ENCODE peak calls at places on chromosomes 3 and 15, in nine cellular contexts. K, I, R, W, L, O, F, U and M are unnamed samples.

GRCh38 chr3:107846282-107846852 is 244.5 kb downstream of the CD47 start:
- DNase-seq in K (peak), I (peak), R (no peak), W (peak), L (peak), O (no peak), F (peak), U (peak), M (peak)

GRCh38 chr3:125334675-125335560 is 40.2 kb downstream of the ZNF148 start:
- DNase-seq in K (no peak), I (no peak), R (no peak), W (no peak), L (no peak), O (peak), F (peak), U (no peak), M (no peak)

GRCh38 chr3:55860040-55860439 is 372.9 kb upstream of the WNT5A start:
- DNase-seq in K (no peak), I (peak), R (no peak), W (no peak), L (no peak), O (no peak), F (no peak), U (no peak), M (no peak)

GRCh38 chr15:68570974-68571373 is 7.8 kb upstream of the CORO2B start:
- DNase-seq in K (no peak), I (no peak), R (no peak), W (no peak), L (no peak), O (no peak), F (no peak), U (no peak), M (no peak)

GRCh38 chr3:71628571-71628970 is 45.0 kb upstream of the FOXP1 start:
- DNase-seq in K (peak), I (no peak), R (no peak), W (no peak), L (no peak), O (no peak), F (no peak), U (no peak), M (no peak)

GRCh38 chr3:172709776-172710708 is 825 bp downstream of the NCEH1 start:
- DNase-seq in K (peak), I (peak), R (no peak), W (no peak), L (peak), O (no peak), F (peak), U (peak), M (peak)

GRCh38 chr3:194058189-194058571 is 77.8 kb upstream of the HES1 start:
- DNase-seq in K (peak), I (peak), R (no peak), W (peak), L (peak), O (no peak), F (peak), U (no peak), M (no peak)

GRCh38 chr3:32934150-32934742 is 17.2 kb upstream of the CCR4 start:
- DNase-seq in K (peak), I (peak), R (no peak), W (peak), L (no peak), O (peak), F (peak), U (peak), M (no peak)

GRCh38 chr3:102329561-102329960 is 105.3 kb upstream of the ZPLD1 start:
- DNase-seq in K (no peak), I (no peak), R (no peak), W (no peak), L (no peak), O (no peak), F (no peak), U (no peak), M (no peak)

GRCh38 chr15:26804063-26804804 is 31.4 kb upstream of the GABRB3 start:
- DNase-seq in K (no peak), I (no peak), R (no peak), W (no peak), L (no peak), O (no peak), F (no peak), U (no peak), M (no peak)

GRCh38 chr3:16456784-16457415 is 56.6 kb downstream of the RFTN1 start:
- DNase-seq in K (peak), I (peak), R (no peak), W (no peak), L (peak), O (no peak), F (peak), U (no peak), M (peak)

GRCh38 chr3:114447950-114448479 is 154.2 kb downstream of the TIGIT start:
- DNase-seq in K (no peak), I (no peak), R (no peak), W (no peak), L (no peak), O (no peak), F (no peak), U (no peak), M (no peak)

GRCh38 chr15:89749951-89750559 is 994 bp downstream of the MESP1 start:
- DNase-seq in K (no peak), I (no peak), R (peak), W (no peak), L (no peak), O (no peak), F (no peak), U (no peak), M (peak)

GRCh38 chr15:29021901-29022300 is 136.1 kb downstream of the APBA2 start:
- DNase-seq in K (peak), I (no peak), R (no peak), W (no peak), L (no peak), O (no peak), F (peak), U (no peak), M (no peak)

GRCh38 chr3:115503386-115503785 is 119.9 kb upstream of the GAP43 start:
- DNase-seq in K (no peak), I (no peak), R (no peak), W (no peak), L (no peak), O (no peak), F (peak), U (no peak), M (no peak)

GRCh38 chr3:9809239-9809614 is 835 bp upstream of the TTLL3 start:
- DNase-seq in K (no peak), I (peak), R (no peak), W (no peak), L (no peak), O (no peak), F (no peak), U (no peak), M (no peak)

GRCh38 chr3:48473617-48473952 is 27.0 kb downstream of the ATRIP start:
- DNase-seq in K (no peak), I (no peak), R (no peak), W (no peak), L (no peak), O (no peak), F (no peak), U (no peak), M (no peak)
- H3K4me3 ChIP-seq in K (no peak), I (no peak), R (peak), W (no peak), L (no peak), O (no peak), F (no peak), U (no peak), M (peak)

GRCh38 chr3:23580337-23580736 is 225.4 kb upstream of the UBE2E1 start:
- DNase-seq in K (peak), I (no peak), R (no peak), W (no peak), L (no peak), O (no peak), F (peak), U (no peak), M (no peak)

GRCh38 chr3:23575697-23576096 is 230.1 kb upstream of the UBE2E1 start:
- DNase-seq in K (peak), I (no peak), R (no peak), W (no peak), L (no peak), O (no peak), F (peak), U (no peak), M (no peak)

GRCh38 chr3:23573827-23574226 is 231.9 kb upstream of the UBE2E1 start:
- DNase-seq in K (no peak), I (no peak), R (no peak), W (no peak), L (no peak), O (no peak), F (no peak), U (no peak), M (no peak)

DNA sequence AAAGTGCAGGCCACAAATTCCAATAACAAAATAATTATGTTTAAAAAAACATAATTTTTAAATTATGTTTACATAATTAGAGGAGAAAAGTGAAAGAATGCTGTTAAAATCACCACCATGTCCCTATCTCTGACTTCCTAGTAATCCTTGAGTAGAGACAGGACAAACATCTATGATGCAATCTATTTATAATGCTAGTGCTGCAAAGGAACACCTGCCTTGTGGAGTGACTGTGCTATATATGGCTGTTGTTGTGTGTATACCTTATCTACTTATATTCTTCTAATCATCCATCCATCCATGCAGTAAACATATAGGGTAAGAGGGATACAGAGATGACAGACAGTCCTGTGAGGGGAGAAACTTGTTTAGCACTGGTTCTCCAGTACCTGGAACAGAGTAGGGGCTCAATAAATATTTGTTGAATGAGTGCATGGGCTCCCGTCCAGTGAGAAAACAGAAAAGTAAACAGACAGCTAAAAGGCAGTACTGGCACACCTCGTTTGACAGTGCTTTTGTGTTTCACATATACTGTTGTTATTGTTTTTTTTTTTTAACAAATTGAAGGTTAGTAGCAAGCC is 229.3 kb upstream of the UBE2E1 start:
- DNase-seq in K (no peak), I (no peak), R (no peak), W (no peak), L (no peak), O (no peak), F (no peak), U (no peak), M (no peak)
- H3K4me3 ChIP-seq in K (no peak), I (no peak), R (no peak), W (no peak), L (no peak), O (no peak), F (no peak), U (no peak), M (no peak)

GRCh38 chr3:139032326-139033002 is 11.7 kb upstream of the PRR23B start:
- DNase-seq in K (no peak), I (no peak), R (no peak), W (no peak), L (no peak), O (no peak), F (no peak), U (no peak), M (no peak)

GRCh38 chr3:139037478-139037877 is 7.2 kb downstream of the PRR23C start:
- DNase-seq in K (no peak), I (no peak), R (no peak), W (no peak), L (no peak), O (no peak), F (no peak), U (no peak), M (no peak)
- H3K4me3 ChIP-seq in K (no peak), I (no peak), R (no peak), W (no peak), L (no peak), O (no peak), F (no peak), U (no peak), M (no peak)

DNA sequence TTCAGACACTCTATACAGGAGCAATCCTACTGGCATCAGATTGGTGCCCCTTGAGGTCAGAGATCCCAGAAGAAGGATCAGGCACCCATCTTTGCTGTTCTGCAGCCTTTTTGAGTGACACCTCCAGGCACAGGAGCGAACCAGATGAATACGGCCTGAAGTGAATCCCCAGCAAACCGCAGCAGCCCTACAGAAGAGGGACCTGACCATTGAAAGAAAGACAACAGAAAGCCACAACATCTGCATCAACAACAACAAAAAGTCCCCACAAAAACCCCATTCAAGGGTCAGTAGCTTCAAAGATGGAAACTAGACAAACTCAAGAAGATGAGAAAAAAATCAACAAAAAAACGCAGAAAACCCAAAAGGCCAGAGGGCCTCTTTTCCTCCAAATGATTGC is 130.4 kb downstream of the PPM1L start:
- DNase-seq in K (no peak), I (no peak), R (no peak), W (no peak), L (no peak), O (no peak), F (no peak), U (no peak), M (no peak)
- H3K4me3 ChIP-seq in K (no peak), I (no peak), R (no peak), W (no peak), L (no peak), O (peak), F (no peak), U (no peak), M (no peak)

DNA sequence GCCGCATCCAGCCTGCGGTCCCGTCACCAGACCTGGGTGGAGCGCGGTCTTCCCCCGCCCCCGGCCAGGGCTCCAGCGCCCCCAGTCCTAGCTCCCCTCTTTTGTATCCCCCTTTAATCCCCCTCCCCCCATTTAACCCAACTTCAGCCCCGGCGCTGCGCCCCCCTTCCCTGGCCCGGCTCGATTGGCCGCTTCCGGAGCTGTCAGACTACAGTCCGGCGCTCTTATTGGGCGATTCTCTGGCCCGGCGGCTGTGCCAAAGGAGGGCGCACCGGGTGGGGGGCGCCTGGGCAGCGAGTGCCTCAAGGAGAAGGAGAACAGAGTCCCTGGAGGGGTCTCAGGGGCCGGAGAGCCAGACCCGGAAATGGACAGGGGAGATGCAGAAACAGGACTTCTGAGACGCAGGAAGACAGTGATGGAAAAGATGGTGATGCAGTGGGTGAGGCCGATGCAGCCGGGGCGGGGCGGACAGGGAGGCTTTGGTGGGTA is 1.1 kb upstream of the ADCY5 start:
- DNase-seq in K (no peak), I (peak), R (no peak), W (peak), L (no peak), O (no peak), F (no peak), U (no peak), M (no peak)
- H3K4me3 ChIP-seq in K (peak), I (peak), R (no peak), W (peak), L (peak), O (peak), F (peak), U (peak), M (no peak)

GRCh38 chr3:111910806-111911205 is 51.7 kb downstream of the PHLDB2 start:
- DNase-seq in K (peak), I (no peak), R (no peak), W (no peak), L (no peak), O (no peak), F (peak), U (no peak), M (no peak)
- H3K4me3 ChIP-seq in K (no peak), I (no peak), R (no peak), W (no peak), L (no peak), O (no peak), F (no peak), U (no peak), M (no peak)

DNA sequence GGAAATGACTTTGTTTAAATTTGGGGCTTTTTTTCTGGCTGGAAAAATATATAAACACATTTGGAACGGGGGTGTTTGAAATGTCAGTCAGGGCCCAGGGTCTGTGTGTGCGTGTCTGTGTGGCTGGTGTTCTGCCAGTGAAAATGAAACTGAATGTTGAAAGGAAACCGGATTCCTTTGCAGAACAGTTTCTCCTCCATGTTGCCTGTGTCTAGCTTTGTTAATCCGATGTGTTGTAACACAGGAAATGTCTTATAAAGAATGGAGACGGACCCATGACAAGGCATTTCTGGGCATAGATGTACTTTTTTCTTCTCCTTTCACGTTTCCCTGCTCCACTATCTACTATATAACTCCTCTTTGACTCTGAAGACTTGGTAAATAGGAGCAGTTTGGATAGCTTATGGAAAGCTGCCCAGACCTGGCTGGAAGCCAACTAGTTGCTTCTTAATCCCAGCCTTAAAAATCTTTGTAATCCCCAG is 2.8 kb downstream of the SQOR start:
- DNase-seq in K (peak), I (peak), R (no peak), W (no peak), L (peak), O (peak), F (peak), U (peak), M (peak)
- H3K4me3 ChIP-seq in K (peak), I (no peak), R (peak), W (no peak), L (no peak), O (peak), F (no peak), U (no peak), M (peak)

GRCh38 chr3:64064804-64065203 is 41.5 kb upstream of the PSMD6 start:
- DNase-seq in K (no peak), I (no peak), R (no peak), W (no peak), L (no peak), O (no peak), F (no peak), U (no peak), M (no peak)

GRCh38 chr3:64072111-64072510 is 48.8 kb upstream of the PSMD6 start:
- DNase-seq in K (no peak), I (no peak), R (no peak), W (no peak), L (no peak), O (no peak), F (no peak), U (no peak), M (no peak)

GRCh38 chr3:64063982-64064438 is 40.7 kb upstream of the PSMD6 start:
- DNase-seq in K (no peak), I (no peak), R (no peak), W (no peak), L (no peak), O (no peak), F (no peak), U (no peak), M (no peak)

GRCh38 chr3:64063207-64063981 is 40.1 kb upstream of the PSMD6 start:
- DNase-seq in K (no peak), I (no peak), R (no peak), W (no peak), L (no peak), O (no peak), F (peak), U (no peak), M (no peak)

GRCh38 chr3:64067510-64068346 is 44.4 kb upstream of the PSMD6 start:
- DNase-seq in K (peak), I (no peak), R (no peak), W (no peak), L (no peak), O (no peak), F (peak), U (no peak), M (no peak)
- H3K4me3 ChIP-seq in K (no peak), I (no peak), R (no peak), W (no peak), L (no peak), O (no peak), F (no peak), U (no peak), M (no peak)

GRCh38 chr3:128296469-128297251 is 143.4 kb downstream of the EEFSEC start:
- DNase-seq in K (no peak), I (no peak), R (no peak), W (no peak), L (no peak), O (no peak), F (no peak), U (peak), M (no peak)
- H3K4me3 ChIP-seq in K (no peak), I (no peak), R (no peak), W (peak), L (no peak), O (no peak), F (no peak), U (no peak), M (no peak)